ENCODE peak calls at places on chromosomes 11 and 22, in eight cellular contexts. A is neuronal stem cell, D is DND-41, T is fibroblast of lung, U is HCT116, L is IMR-90, H is mesendoderm, X is PC-3. W is an unnamed sample.

GRCh38 chr11:88402784-88403183 is 65.2 kb upstream of the CTSC start:
- DNase-seq in X (peak; percentile 67), T (peak; percentile 72), H (no peak), L (peak; percentile 77), D (no peak), U (no peak), A (no peak), W (no peak)

GRCh38 chr11:122601131-122602125 is 54.1 kb upstream of the UBASH3B start:
- DNase-seq in D (no peak), X (peak; percentile 27), T (peak; percentile 86), L (peak; percentile 69), U (no peak), H (peak; percentile 51), A (no peak), W (no peak)

GRCh38 chr11:12473366-12473765 is 96.0 kb downstream of the PARVA start:
- DNase-seq in H (no peak), T (no peak), L (no peak), X (no peak), U (no peak), A (no peak), D (no peak), W (no peak)

GRCh38 chr11:114440121-114440860 is 1.0 kb downstream of the REXO2 start:
- DNase-seq in U (no peak), L (peak; percentile 29), A (no peak), D (no peak), H (peak; percentile 43), X (peak; percentile 29), T (peak; percentile 29), W (no peak)

GRCh38 chr22:27537481-27537891 is 264.1 kb downstream of the MN1 start:
- DNase-seq in L (no peak), A (no peak), H (no peak), D (no peak), U (no peak), T (no peak), X (no peak), W (no peak)

GRCh38 chr11:104343578-104343977 is 179.6 kb upstream of the PDGFD start:
- DNase-seq in U (peak; percentile 31), X (peak; percentile 63), D (no peak), L (peak; percentile 7), A (no peak), T (peak; percentile 6), H (peak; percentile 25), W (no peak)

GRCh38 chr11:122077459-122077858 is 38.6 kb downstream of the BLID start:
- DNase-seq in D (no peak), X (no peak), U (no peak), T (no peak), H (no peak), L (no peak), A (no peak), W (no peak)

GRCh38 chr11:93652161-93652597 is 9.3 kb upstream of the CEP295 start:
- DNase-seq in U (no peak), H (peak; percentile 44), T (peak; percentile 15), X (peak; percentile 92), L (peak; percentile 44), D (peak; percentile 39), A (peak; percentile 41), W (no peak)

GRCh38 chr11:12640926-12641849 is 33.0 kb upstream of the TEAD1 start:
- DNase-seq in T (no peak), D (no peak), A (no peak), U (no peak), H (no peak), X (no peak), L (no peak), W (no peak)

GRCh38 chr22:29255064-29255621 is 12.6 kb downstream of the RHBDD3 start:
- DNase-seq in D (no peak), H (no peak), L (no peak), X (no peak), A (no peak), U (no peak), T (no peak), W (no peak)

GRCh38 chr11:113603277-113604059 is 102.6 kb downstream of the TMPRSS5 start:
- DNase-seq in A (no peak), D (no peak), U (no peak), L (no peak), X (no peak), T (peak; percentile 78), H (no peak), W (no peak)

GRCh38 chr11:47551086-47551485 is 1.8 kb downstream of the CELF1 start:
- DNase-seq in D (no peak), X (peak; percentile 45), L (peak; percentile 48), T (peak; percentile 32), A (no peak), H (peak; percentile 73), U (no peak), W (no peak)

GRCh38 chr11:25211635-25212251 is 714.9 kb downstream of the LUZP2 start:
- DNase-seq in L (no peak), X (peak; percentile 83), T (no peak), U (no peak), A (no peak), H (peak; percentile 39), D (no peak), W (peak; percentile 1)

GRCh38 chr11:122808494-122808893 is 29.8 kb upstream of the CRTAM start:
- DNase-seq in D (no peak), L (peak; percentile 73), H (no peak), T (peak; percentile 68), U (no peak), A (no peak), X (no peak), W (no peak)

GRCh38 chr22:37021710-37022482 is 2.4 kb downstream of the MPST start:
- DNase-seq in X (peak; percentile 31), H (no peak), T (peak; percentile 25), A (peak; percentile 51), L (peak; percentile 34), U (peak; percentile 27), D (peak; percentile 26), W (no peak)
- H3K9ac ChIP-seq in X (no peak overlapping the region), H (no peak overlapping the region), T (no peak overlapping the region), A (no peak overlapping the region), L (no peak overlapping the region), U (no peak overlapping the region), D (no peak overlapping the region), W (no peak overlapping the region)

DNA sequence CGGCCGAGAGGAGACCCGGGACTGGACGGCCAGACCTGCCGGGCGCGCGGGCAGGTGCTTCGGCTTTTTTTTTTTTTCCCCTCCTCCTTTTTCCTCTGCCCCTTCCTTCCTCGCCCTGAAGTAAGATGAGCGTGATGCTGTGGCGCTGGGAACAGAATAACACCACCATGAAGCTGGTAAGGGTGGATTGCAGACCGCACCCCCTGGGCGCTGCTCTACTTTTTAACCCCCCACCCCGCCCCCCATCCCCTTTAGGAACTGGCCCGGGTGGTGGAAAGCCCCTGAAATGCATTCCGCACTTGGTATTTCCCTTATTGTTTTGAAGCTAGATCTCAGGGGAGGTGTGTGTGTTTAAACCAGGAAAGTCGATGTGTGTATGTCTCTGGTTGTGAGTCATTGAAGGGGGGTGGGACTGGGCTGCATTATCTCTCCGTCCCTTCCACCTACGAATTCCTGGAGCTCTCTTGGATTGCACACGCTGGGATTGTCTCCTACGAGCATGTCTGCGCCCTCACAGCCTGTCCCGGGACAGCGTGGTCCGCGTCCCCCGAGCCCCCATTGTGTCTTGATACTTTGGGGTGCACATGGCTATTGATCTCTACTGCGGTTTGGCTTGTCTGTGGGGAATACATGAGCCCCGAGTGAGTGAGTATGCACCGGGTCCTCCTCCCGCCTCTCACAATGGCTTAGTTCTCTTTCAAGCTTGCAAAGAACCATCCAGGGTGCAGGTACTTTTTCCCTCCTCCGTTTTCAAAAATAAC is 64.9 kb downstream of the NAV2 start:
- DNase-seq in D (no peak), A (no peak), U (no peak), T (peak; percentile 77), X (peak; percentile 60), H (peak; percentile 76), L (peak; percentile 84), W (no peak)
- H3K9ac ChIP-seq in D (no peak overlapping the region), A (peak overlapping the region; percentile 51), U (no peak overlapping the region), T (no peak overlapping the region), X (peak overlapping the region; percentile 67), H (peak overlapping the region; percentile 66), L (no peak overlapping the region), W (no peak overlapping the region)

DNA sequence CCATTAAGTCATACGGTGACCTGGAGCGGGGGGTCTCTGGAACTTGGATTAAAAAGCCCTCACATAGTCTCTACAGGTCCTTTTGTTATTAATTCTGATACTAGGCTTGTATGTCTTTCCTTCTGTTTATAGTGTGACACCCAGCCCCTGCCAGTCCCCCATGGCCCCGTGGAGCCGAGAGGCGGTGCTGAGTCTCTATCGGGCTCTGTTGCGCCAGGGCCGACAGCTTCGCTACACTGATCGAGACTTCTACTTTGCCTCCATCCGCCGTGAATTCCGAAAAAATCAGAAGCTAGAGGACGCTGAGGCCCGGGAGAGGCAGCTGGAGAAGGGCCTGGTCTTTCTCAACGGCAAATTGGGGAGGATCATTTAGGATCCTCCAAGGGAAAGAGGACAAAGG is 2.0 kb downstream of the MIEF1 start:
- DNase-seq in D (no peak), X (no peak), T (no peak), H (no peak), U (no peak), A (no peak), L (no peak), W (no peak)
- H3K9ac ChIP-seq in D (peak overlapping the region; percentile 83), X (no peak overlapping the region), T (no peak overlapping the region), H (no peak overlapping the region), U (peak overlapping the region; percentile 96), A (no peak overlapping the region), L (no peak overlapping the region), W (no peak overlapping the region)

GRCh38 chr11:65571940-65572339 is 398 bp upstream of the FAM89B start:
- DNase-seq in U (no peak), A (no peak), X (peak; percentile 84), T (no peak), D (no peak), L (peak; percentile 44), H (peak; percentile 91), W (no peak)

GRCh38 chr11:65574147-65574962 is 1.5 kb upstream of the EHBP1L1 start:
- DNase-seq in X (peak; percentile 98), U (peak; percentile 83), H (peak; percentile 96), A (peak; percentile 80), D (peak; percentile 94), T (peak; percentile 96), L (peak; percentile 95), W (no peak)

GRCh38 chr11:65574963-65575567 is 788 bp upstream of the EHBP1L1 start:
- DNase-seq in A (no peak), T (no peak), H (peak; percentile 54), X (peak; percentile 44), U (no peak), L (no peak), D (no peak), W (no peak)

GRCh38 chr11:65572356-65573043 is at the start of gene FAM89B:
- DNase-seq in L (peak; percentile 77), T (peak; percentile 82), H (peak; percentile 86), U (no peak), A (no peak), D (peak; percentile 94), X (peak; percentile 92), W (no peak)

DNA sequence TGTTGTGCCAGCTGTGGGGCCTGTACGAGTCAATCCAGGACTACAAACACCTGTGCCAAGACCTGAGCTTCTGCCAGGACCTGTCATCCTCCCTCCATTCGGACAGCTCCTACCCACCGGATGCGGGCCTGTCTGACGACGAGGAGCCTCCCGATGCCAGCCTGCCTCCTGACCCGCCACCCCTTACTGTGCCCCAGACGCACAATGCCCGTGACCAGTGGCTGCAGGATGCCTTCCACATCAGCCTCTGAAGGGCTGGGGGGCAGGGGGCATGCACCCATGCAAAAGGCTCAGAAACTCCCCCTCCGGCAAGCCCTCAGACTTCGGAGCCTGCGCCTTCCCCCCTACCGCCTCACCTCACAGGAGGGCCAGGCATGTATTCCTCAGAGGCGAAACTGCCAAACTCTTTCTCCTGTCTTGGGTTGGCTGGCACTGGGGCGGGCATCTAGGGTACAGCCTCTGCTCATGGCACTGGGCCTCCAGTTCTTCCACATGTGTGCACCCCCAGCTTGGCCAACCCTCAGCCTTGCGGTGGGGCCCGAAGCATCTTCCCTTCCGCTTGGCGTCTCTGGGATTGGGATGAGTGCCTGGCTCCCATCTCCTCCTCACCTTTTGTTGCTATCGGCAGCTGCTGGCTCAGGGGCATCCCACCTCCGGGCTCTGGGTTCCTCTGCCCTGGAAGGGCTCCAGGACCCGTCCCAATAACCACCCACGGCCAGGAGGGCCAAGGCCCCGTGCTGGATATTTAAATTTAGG is 1.2 kb downstream of the FAM89B start:
- DNase-seq in A (no peak), U (no peak), H (no peak), T (no peak), L (no peak), D (no peak), X (peak; percentile 44), W (no peak)
- H3K9ac ChIP-seq in A (peak overlapping the region; percentile 80), U (peak overlapping the region; percentile 98), H (peak overlapping the region; percentile 86), T (no peak overlapping the region), L (peak overlapping the region; percentile 79), D (peak overlapping the region; percentile 92), X (no peak overlapping the region), W (peak overlapping the region; percentile 48)

W was measured in keratinocyte.